ENCODE peak calls at places on chromosomes 4 and X, in five cellular contexts. L is uterus; K is CD8-positive, alpha-beta T cell; M is left lung; V is upper lobe of right lung. Z is an unnamed sample.

GRCh38 chr4:141497627-141498026 is 138.8 kb upstream of the IL15 start:
- DNase-seq in L (no peak), V (no peak), K (no peak), M (no peak), Z (no peak)

GRCh38 chr4:115355329-115355728 is 241.9 kb upstream of the NDST4 start:
- DNase-seq in V (no peak), L (no peak), M (no peak), K (no peak), Z (no peak)

GRCh38 chr4:164977243-164978164 is at the start of gene TRIM61:
- DNase-seq in K (peak; percentile 79), M (peak; percentile 77), V (peak; percentile 82), L (no peak), Z (peak; percentile 52)

GRCh38 chr4:66572949-66573348 is 902.7 kb upstream of the EPHA5 start:
- DNase-seq in M (no peak), L (no peak), K (no peak), V (no peak), Z (no peak)

GRCh38 chr4:37891221-37892159 is 606 bp downstream of the TBC1D1 start:
- DNase-seq in M (peak; percentile 41), K (peak; percentile 78), L (peak; percentile 69), V (no peak), Z (peak; percentile 70)

GRCh38 chr4:99966692-99967091 is 16.6 kb upstream of the H2AZ1 start:
- DNase-seq in K (no peak), L (no peak), V (no peak), M (no peak), Z (no peak)

GRCh38 chrX:146481735-146482134 is 327.8 kb upstream of the CXorf51B start:
- DNase-seq in V (no peak), K (no peak), L (no peak), M (no peak), Z (peak; percentile 46)

GRCh38 chr4:54233697-54234496 is 4.8 kb downstream of the PDGFRA start:
- DNase-seq in M (peak; percentile 80), K (peak; percentile 80), V (peak; percentile 86), L (peak; percentile 82), Z (peak; percentile 89)

GRCh38 chr4:94390804-94391410 is 48.3 kb upstream of the HPGDS start:
- DNase-seq in V (no peak), K (no peak), L (no peak), M (no peak), Z (no peak)

GRCh38 chr4:85132570-85132969 is 166.1 kb upstream of the WDFY3 start:
- DNase-seq in M (no peak), L (no peak), K (no peak), V (no peak), Z (no peak)

GRCh38 chrX:47170861-47171692 is 22.6 kb upstream of the UBA1 start:
- DNase-seq in L (no peak), M (no peak), V (peak; percentile 20), K (peak; percentile 39), Z (no peak)

GRCh38 chr4:153394945-153395344 is 50.5 kb downstream of the MND1 start:
- DNase-seq in M (no peak), K (no peak), L (no peak), V (no peak), Z (no peak)

GRCh38 chr4:135508006-135508714 is 1306.6 kb upstream of the PABPC4L start:
- DNase-seq in M (no peak), V (no peak), L (no peak), K (no peak), Z (no peak)

GRCh38 chr4:68079918-68080317 is 49.8 kb downstream of the TMPRSS11F start:
- DNase-seq in L (no peak), V (no peak), M (no peak), K (no peak), Z (no peak)

GRCh38 chr4:54077812-54078211 is 13.4 kb upstream of the CHIC2 start:
- DNase-seq in V (no peak), L (no peak), M (no peak), K (no peak), Z (no peak)

GRCh38 chrX:41084360-41085104 is 713 bp upstream of the USP9X start:
- DNase-seq in V (peak; percentile 97), K (peak; percentile 100), L (peak; percentile 99), M (peak; percentile 96), Z (peak; percentile 99)
- H3K4me1 ChIP-seq in V (peaks cover 10% of the 10 kb centered on the region), K (peaks cover 19% of the 10 kb centered on the region), L (no peaks in the 10 kb centered on the region), M (peaks cover 19% of the 10 kb centered on the region), Z (no peaks in the 10 kb centered on the region)

GRCh38 chrX:86241547-86241946 is 93.3 kb downstream of the DACH2 start:
- DNase-seq in L (no peak), K (no peak), V (no peak), M (no peak), Z (no peak)

GRCh38 chrX:86237482-86237881 is 89.2 kb downstream of the DACH2 start:
- DNase-seq in V (no peak), K (no peak), L (no peak), M (no peak), Z (no peak)
- H3K27me3 ChIP-seq in V (no peaks in the 10 kb centered on the region), K (no peaks in the 10 kb centered on the region), L (no peaks in the 10 kb centered on the region), M (no peaks in the 10 kb centered on the region), Z (no peaks in the 10 kb centered on the region)

DNA sequence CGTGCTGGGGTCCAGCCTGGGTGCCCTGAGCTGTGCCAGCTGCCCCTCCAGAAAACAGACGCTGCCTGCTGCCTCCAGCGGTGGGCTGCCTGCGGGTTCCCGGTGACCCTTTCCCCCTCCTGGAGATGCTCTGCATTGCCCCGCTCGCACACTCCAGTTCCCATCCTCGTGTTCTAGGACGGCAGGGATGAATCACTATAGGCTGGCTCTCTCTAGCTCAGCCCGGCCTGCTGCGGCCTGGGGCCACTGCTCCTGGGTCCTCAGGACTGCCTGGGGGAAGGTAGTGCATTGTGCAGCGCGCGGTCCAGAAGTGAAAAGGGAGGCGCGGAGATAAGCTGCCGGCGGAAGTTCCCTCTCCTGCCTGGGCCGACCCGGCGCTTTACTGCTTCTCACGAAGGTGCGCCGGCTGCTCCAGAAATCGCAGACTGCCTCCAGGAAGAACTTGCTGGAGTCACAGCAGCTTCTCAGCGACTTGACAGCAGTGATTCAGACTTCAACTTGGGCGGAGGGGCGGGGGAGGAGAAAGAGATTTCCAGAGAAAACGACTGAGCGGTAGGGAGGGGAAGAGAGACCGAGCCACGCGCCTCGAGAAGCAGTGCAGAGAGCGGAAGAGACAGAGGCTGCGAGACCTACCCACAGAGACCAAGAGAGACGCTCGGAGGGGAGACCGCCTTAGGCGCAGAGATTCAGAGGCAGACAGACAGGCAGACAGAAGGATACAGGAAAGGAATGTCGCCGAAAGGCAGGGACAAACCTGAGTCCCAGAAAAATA is 6.7 kb upstream of the MSX1 start:
- DNase-seq in V (peak; percentile 70), M (peak; percentile 32), K (no peak), L (peak; percentile 74), Z (peak; percentile 88)
- H3K4me3 ChIP-seq in V (peak overlapping the region; percentile 38), M (peak overlapping the region; percentile 14), K (peak overlapping the region; percentile 42), L (peak overlapping the region; percentile 26), Z (peak overlapping the region; percentile 81)

GRCh38 chr4:57190651-57191481 is 80.7 kb upstream of the IGFBP7 start:
- DNase-seq in V (no peak), L (no peak), M (no peak), K (no peak), Z (peak; percentile 94)

GRCh38 chr4:57193164-57193810 is 83.1 kb upstream of the IGFBP7 start:
- DNase-seq in V (no peak), M (no peak), L (peak; percentile 47), K (no peak), Z (no peak)

GRCh38 chr4:57193996-57194675 is 84.0 kb upstream of the IGFBP7 start:
- DNase-seq in K (no peak), M (no peak), V (no peak), L (no peak), Z (peak; percentile 76)

GRCh38 chr4:57195622-57196021 is 85.4 kb upstream of the IGFBP7 start:
- DNase-seq in M (no peak), V (no peak), K (no peak), L (no peak), Z (no peak)

GRCh38 chr4:57191523-57192034 is 81.4 kb upstream of the IGFBP7 start:
- DNase-seq in V (no peak), L (peak; percentile 22), M (no peak), K (no peak), Z (peak; percentile 80)
- H3K4me1 ChIP-seq in V (no peaks in the 10 kb centered on the region), L (no peaks in the 10 kb centered on the region), M (no peaks in the 10 kb centered on the region), K (no peaks in the 10 kb centered on the region), Z (peaks cover 4% of the 10 kb centered on the region)

Z was measured in endodermal cell.